ENCODE peak calls at places on chromosomes 5 and 9, in seven cellular contexts. W is naive thymus-derived CD4-positive, alpha-beta T cell; F is HCT116; Z is A549; K is breast epithelium; H is aorta; U is heart right ventricle. E is an unnamed sample. For H3K9me3, the result is how much of the 10 kb centered on the place peaks cover.

GRCh38 chr9:91421022-91421765 is 2.4 kb downstream of the NFIL3 start:
- DNase-seq in W (no peak), K (no peak), H (peak), U (peak), Z (no peak), F (no peak), E (no peak)

GRCh38 chr5:150053231-150053626 is 33.1 kb downstream of the CSF1R start:
- DNase-seq in F (no peak), H (no peak), W (no peak), Z (no peak), K (no peak), U (no peak), E (peak)

GRCh38 chr5:181069767-181070491 is 29.9 kb downstream of the BTNL9 start:
- DNase-seq in Z (no peak), H (no peak), W (no peak), U (no peak), F (no peak), K (no peak), E (no peak)

GRCh38 chr5:110588241-110588962 is 138.1 kb downstream of the TMEM232 start:
- DNase-seq in K (no peak), F (no peak), U (no peak), W (no peak), H (no peak), Z (no peak), E (no peak)

GRCh38 chr9:121859646-121860045 is 208.2 kb downstream of the DAB2IP start:
- DNase-seq in K (peak), F (no peak), Z (no peak), W (no peak), U (no peak), H (no peak), E (peak)

GRCh38 chr5:72234265-72234700 is 85.8 kb downstream of the MRPS27 start:
- DNase-seq in H (no peak), W (no peak), F (no peak), K (no peak), Z (no peak), U (no peak), E (peak)

GRCh38 chr5:124440471-124440870 is 306.0 kb downstream of the ZNF608 start:
- DNase-seq in F (no peak), W (no peak), Z (no peak), U (no peak), K (no peak), H (no peak), E (no peak)

GRCh38 chr5:154118832-154119442 is 71.6 kb upstream of the GALNT10 start:
- DNase-seq in U (no peak), H (no peak), W (no peak), Z (no peak), K (no peak), F (no peak), E (no peak)

GRCh38 chr5:82155305-82155704 is 122.8 kb downstream of the RPS23 start:
- DNase-seq in F (no peak), Z (no peak), W (no peak), H (no peak), K (no peak), U (no peak), E (no peak)

GRCh38 chr5:39284552-39284951 is 65.2 kb upstream of the FYB1 start:
- DNase-seq in Z (no peak), H (no peak), W (no peak), K (no peak), U (no peak), F (no peak), E (no peak)

GRCh38 chr9:95092321-95093072 is 225.0 kb downstream of the FANCC start:
- DNase-seq in H (peak), F (peak), U (no peak), Z (no peak), K (peak), W (no peak), E (peak)

GRCh38 chr9:75106856-75107255 is 18.5 kb downstream of the OSTF1 start:
- DNase-seq in F (no peak), U (no peak), H (no peak), K (no peak), Z (no peak), W (no peak), E (no peak)

GRCh38 chr5:132474131-132474723 is 16.3 kb downstream of the IRF1 start:
- DNase-seq in F (no peak), K (no peak), Z (no peak), U (no peak), W (no peak), H (no peak), E (no peak)

GRCh38 chr5:163377982-163378381 is 59.4 kb upstream of the CCNG1 start:
- DNase-seq in K (no peak), Z (no peak), W (no peak), H (no peak), U (no peak), F (no peak), E (no peak)

GRCh38 chr9:93228030-93228429 is 44.1 kb downstream of the WNK2 start:
- DNase-seq in W (no peak), U (no peak), Z (no peak), K (no peak), F (no peak), H (no peak), E (no peak)

GRCh38 chr5:161058751-161059150 is 206.7 kb upstream of the ATP10B start:
- DNase-seq in U (no peak), F (no peak), H (no peak), K (no peak), Z (no peak), W (no peak), E (no peak)

GRCh38 chr9:76271755-76272154 is 122.5 kb downstream of the RFK start:
- DNase-seq in W (no peak), Z (no peak), U (no peak), H (no peak), F (no peak), K (no peak), E (no peak)

GRCh38 chr5:116542619-116543018 is 32.0 kb downstream of the SEMA6A start:
- DNase-seq in W (no peak), H (no peak), Z (no peak), K (no peak), F (no peak), U (no peak), E (no peak)

GRCh38 chr5:16528382-16528849 is 62.8 kb upstream of the ZNF622 start:
- DNase-seq in Z (no peak), W (no peak), K (no peak), F (no peak), H (no peak), U (no peak), E (no peak)

GRCh38 chr9:83066771-83067170 is 3.8 kb upstream of the RASEF start:
- DNase-seq in U (no peak), W (no peak), H (no peak), F (no peak), K (no peak), Z (no peak), E (no peak)

GRCh38 chr9:134293576-134294227 is 32.6 kb upstream of the RXRA start:
- DNase-seq in F (no peak), Z (no peak), K (no peak), H (peak), U (no peak), W (peak), E (peak)

GRCh38 chr5:113124914-113125313 is 148.3 kb downstream of the DCP2 start:
- DNase-seq in H (no peak), K (no peak), U (no peak), W (no peak), Z (no peak), F (no peak), E (no peak)

GRCh38 chr9:1411826-1412225 is 361.7 kb downstream of the DMRT2 start:
- DNase-seq in F (no peak), K (no peak), U (no peak), Z (no peak), W (no peak), H (no peak), E (no peak)

GRCh38 chr5:128572546-128573339 is 34.7 kb upstream of the FBN2 start:
- DNase-seq in Z (no peak), K (no peak), U (no peak), H (no peak), W (no peak), F (no peak), E (no peak)

GRCh38 chr5:32613050-32613672 is 27.8 kb downstream of the SUB1 start:
- DNase-seq in U (peak), K (peak), W (peak), H (peak), F (peak), Z (peak), E (peak)

GRCh38 chr9:37156781-37157356 is 36.5 kb downstream of the ZCCHC7 start:
- DNase-seq in U (no peak), Z (no peak), W (no peak), F (no peak), K (no peak), H (no peak), E (no peak)

GRCh38 chr9:89536145-89536574 is 38.2 kb upstream of the SEMA4D start:
- DNase-seq in F (no peak), H (no peak), Z (no peak), W (peak), K (no peak), U (no peak), E (no peak)

GRCh38 chr5:1961304-1961946 is 78.7 kb upstream of the IRX4 start:
- DNase-seq in Z (no peak), U (no peak), K (no peak), F (no peak), W (no peak), H (peak), E (no peak)

GRCh38 chr9:122338989-122339388 is 31.8 kb upstream of the PTGS1 start:
- DNase-seq in H (no peak), F (no peak), K (no peak), W (no peak), Z (no peak), U (no peak), E (no peak)

GRCh38 chr5:16539169-16539666 is 73.6 kb upstream of the ZNF622 start:
- DNase-seq in H (peak), F (no peak), W (no peak), Z (peak), K (peak), U (peak), E (peak)

GRCh38 chr9:29203216-29203930 is 1630.1 kb upstream of the C9orf72 start:
- DNase-seq in Z (no peak), U (no peak), K (no peak), H (no peak), W (no peak), F (no peak), E (no peak)

GRCh38 chr9:83962165-83962564 is 17.9 kb downstream of the HNRNPK start:
- DNase-seq in F (no peak), H (no peak), W (no peak), Z (no peak), K (no peak), U (no peak), E (no peak)

GRCh38 chr5:57598756-57599155 is 116.1 kb upstream of the ACTBL2 start:
- DNase-seq in F (peak), U (no peak), H (no peak), W (no peak), Z (peak), K (no peak), E (no peak)

GRCh38 chr5:5616247-5616895 is 193.9 kb downstream of the ICE1 start:
- DNase-seq in W (no peak), U (no peak), Z (no peak), F (no peak), H (no peak), K (no peak), E (no peak)

DNA sequence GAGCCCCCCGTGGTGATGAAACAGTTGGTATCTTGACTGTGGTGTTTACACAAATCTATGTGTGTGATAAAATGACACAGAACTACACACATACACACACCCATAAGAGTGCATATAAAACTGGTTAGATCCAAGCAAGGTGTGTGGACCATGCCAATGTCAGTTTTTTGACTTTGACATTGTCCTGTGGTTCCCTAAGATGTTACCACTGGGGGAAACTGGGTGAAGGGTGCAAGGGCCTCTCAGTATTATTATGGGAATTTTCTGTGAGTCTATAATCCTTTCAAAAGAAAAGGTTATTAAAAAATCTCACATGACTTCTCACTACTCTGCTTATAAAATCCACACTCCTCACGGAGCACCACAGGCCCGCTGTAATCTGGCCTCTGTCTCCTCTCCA is 13.4 kb upstream of the KCNIP1 start:
- DNase-seq in W (no peak), U (no peak), F (no peak), Z (no peak), H (no peak), K (no peak), E (no peak)
- H3K27ac ChIP-seq in W (no peak), U (no peak), F (no peak), Z (peak), H (no peak), K (peak), E (peak)

DNA sequence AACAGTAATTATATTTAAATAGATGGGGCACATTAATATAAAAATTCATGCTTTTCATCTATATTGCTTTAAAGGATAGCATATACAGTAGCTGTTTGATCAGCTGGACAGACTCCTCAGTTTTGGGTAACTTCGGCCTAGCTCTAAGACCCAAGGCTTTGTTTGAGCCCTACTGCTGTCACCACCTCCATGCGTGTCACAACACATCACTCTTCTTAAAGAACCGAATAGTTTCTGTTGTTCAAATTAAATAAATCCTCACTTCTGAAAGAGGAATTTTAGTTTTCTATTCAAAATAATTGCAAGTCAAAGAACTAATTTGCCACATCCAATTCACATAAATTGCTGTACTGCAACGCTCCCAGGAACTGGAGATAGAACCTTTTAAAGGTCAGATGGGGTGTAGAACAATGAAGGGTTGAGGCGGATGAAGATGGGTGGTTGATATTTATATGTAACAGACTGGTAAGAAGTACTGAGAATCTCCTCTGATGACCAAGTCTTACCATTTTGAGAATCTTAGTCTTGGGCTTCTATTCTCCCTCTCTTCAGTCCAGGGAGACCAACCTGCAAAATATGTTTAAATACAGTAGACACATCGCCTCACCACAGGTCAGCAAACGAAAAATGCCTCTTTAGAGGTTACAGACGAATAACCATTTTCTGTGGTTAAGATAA is 1.6 kb downstream of the NREP start:
- DNase-seq in F (no peak), W (no peak), Z (no peak), H (no peak), K (no peak), U (no peak), E (no peak)
- H3K4me3 ChIP-seq in F (no peak), W (no peak), Z (no peak), H (peak), K (no peak), U (peak), E (peak)

GRCh38 chr9:117437283-117437682 is 22.4 kb upstream of the ASTN2 start:
- DNase-seq in Z (no peak), F (no peak), U (no peak), H (no peak), K (no peak), W (no peak), E (no peak)
- H3K9me3 ChIP-seq in Z (under half), F (under half), U (under half), H (under half), K (under half), W (under half), E (under half)

DNA sequence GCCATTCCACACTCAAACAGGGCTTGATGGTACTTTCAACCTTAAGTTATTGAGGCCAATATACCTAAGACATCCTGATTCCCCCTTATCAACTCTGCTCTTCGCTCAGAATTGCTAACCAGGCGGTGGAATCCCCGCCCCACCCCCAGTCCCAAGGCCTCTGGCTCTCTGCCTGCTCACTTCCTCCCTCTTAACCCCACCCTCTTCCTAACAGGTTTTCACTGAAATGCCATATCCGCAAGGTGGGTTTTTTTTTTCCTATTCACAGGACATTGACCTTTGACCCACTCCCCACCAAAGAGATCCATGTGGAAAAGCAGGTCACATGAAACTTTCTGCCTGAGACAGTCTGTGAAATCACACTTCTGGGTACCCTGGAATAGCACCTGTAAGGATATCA is 66.6 kb upstream of the IFNK start:
- DNase-seq in H (no peak), K (no peak), U (peak), W (peak), F (no peak), Z (no peak), E (no peak)
- H3K27ac ChIP-seq in H (no peak), K (no peak), U (no peak), W (no peak), F (no peak), Z (no peak), E (no peak)

E was measured in SJSA1.